ENCODE peak calls at places on chromosomes 2 and 18, in seven cellular contexts. One of them, this sample, is unnamed.

GRCh38 chr2:223954401-223954800 is 2.9 kb upstream of the MRPL44 start:
- DNase-seq in SK-N-SH: no peak
- DNase-seq in HCT116: no peak
- DNase-seq in H1: no peak
- DNase-seq in HepG2: peak
- DNase-seq in K562: no peak
- DNase-seq in GM12878: no peak
- DNase-seq in this sample: no peak

GRCh38 chr2:109487237-109487869 is 126.4 kb downstream of the SEPTIN10 start:
- DNase-seq in SK-N-SH: no peak
- DNase-seq in HCT116: no peak
- DNase-seq in H1: no peak
- DNase-seq in HepG2: no peak
- DNase-seq in K562: no peak
- DNase-seq in GM12878: no peak
- DNase-seq in this sample: no peak

GRCh38 chr18:77344777-77345507 is 95.3 kb downstream of the GALR1 start:
- DNase-seq in SK-N-SH: no peak
- DNase-seq in HCT116: no peak
- DNase-seq in H1: no peak
- DNase-seq in HepG2: no peak
- DNase-seq in K562: no peak
- DNase-seq in GM12878: no peak
- DNase-seq in this sample: no peak

GRCh38 chr2:209458018-209458979 is 34.5 kb downstream of the MAP2 start:
- DNase-seq in SK-N-SH: no peak
- DNase-seq in HCT116: no peak
- DNase-seq in H1: no peak
- DNase-seq in HepG2: no peak
- DNase-seq in K562: no peak
- DNase-seq in GM12878: no peak
- DNase-seq in this sample: no peak

GRCh38 chr2:211447545-211447944 is 891.1 kb downstream of the CPS1 start:
- DNase-seq in SK-N-SH: no peak
- DNase-seq in HCT116: no peak
- DNase-seq in H1: no peak
- DNase-seq in HepG2: no peak
- DNase-seq in K562: no peak
- DNase-seq in GM12878: no peak
- DNase-seq in this sample: no peak

GRCh38 chr2:74735544-74735943 is 81.5 kb downstream of the SEMA4F start:
- DNase-seq in SK-N-SH: peak
- DNase-seq in HCT116: no peak
- DNase-seq in H1: no peak
- DNase-seq in HepG2: no peak
- DNase-seq in K562: no peak
- DNase-seq in GM12878: no peak
- DNase-seq in this sample: no peak

GRCh38 chr18:23662309-23663263 is at the start of gene ANKRD29:
- DNase-seq in SK-N-SH: peak
- DNase-seq in HCT116: no peak
- DNase-seq in H1: peak
- DNase-seq in HepG2: no peak
- DNase-seq in K562: no peak
- DNase-seq in GM12878: no peak
- DNase-seq in this sample: peak

GRCh38 chr2:79009388-79009787 is 16.1 kb upstream of the REG3G start:
- DNase-seq in SK-N-SH: no peak
- DNase-seq in HCT116: no peak
- DNase-seq in H1: no peak
- DNase-seq in HepG2: no peak
- DNase-seq in K562: no peak
- DNase-seq in GM12878: no peak
- DNase-seq in this sample: no peak

GRCh38 chr2:190791347-190791982 is 89.2 kb upstream of the GLS start:
- DNase-seq in SK-N-SH: no peak
- DNase-seq in HCT116: no peak
- DNase-seq in H1: no peak
- DNase-seq in HepG2: no peak
- DNase-seq in K562: peak
- DNase-seq in GM12878: no peak
- DNase-seq in this sample: no peak

GRCh38 chr2:8004250-8004681 is 677.6 kb upstream of the ID2 start:
- DNase-seq in SK-N-SH: peak
- DNase-seq in HCT116: no peak
- DNase-seq in H1: no peak
- DNase-seq in HepG2: no peak
- DNase-seq in K562: peak
- DNase-seq in GM12878: no peak
- DNase-seq in this sample: no peak

GRCh38 chr18:59874166-59874565 is 25.6 kb upstream of the PMAIP1 start:
- DNase-seq in SK-N-SH: no peak
- DNase-seq in HCT116: peak
- DNase-seq in H1: no peak
- DNase-seq in HepG2: peak
- DNase-seq in K562: no peak
- DNase-seq in GM12878: no peak
- DNase-seq in this sample: no peak

GRCh38 chr2:60140180-60140579 is 413.3 kb downstream of the BCL11A start:
- DNase-seq in SK-N-SH: no peak
- DNase-seq in HCT116: no peak
- DNase-seq in H1: no peak
- DNase-seq in HepG2: no peak
- DNase-seq in K562: no peak
- DNase-seq in GM12878: no peak
- DNase-seq in this sample: no peak

GRCh38 chr18:63831080-63831788 is 56.0 kb downstream of the SERPINB7 start:
- DNase-seq in SK-N-SH: no peak
- DNase-seq in HCT116: no peak
- DNase-seq in H1: no peak
- DNase-seq in HepG2: no peak
- DNase-seq in K562: no peak
- DNase-seq in GM12878: no peak
- DNase-seq in this sample: no peak

GRCh38 chr2:66283776-66284175 is 151.1 kb upstream of the MEIS1 start:
- DNase-seq in SK-N-SH: no peak
- DNase-seq in HCT116: no peak
- DNase-seq in H1: no peak
- DNase-seq in HepG2: no peak
- DNase-seq in K562: no peak
- DNase-seq in GM12878: no peak
- DNase-seq in this sample: no peak

GRCh38 chr2:118244686-118245085 is 156.4 kb downstream of the INSIG2 start:
- DNase-seq in SK-N-SH: no peak
- DNase-seq in HCT116: no peak
- DNase-seq in H1: no peak
- DNase-seq in HepG2: no peak
- DNase-seq in K562: no peak
- DNase-seq in GM12878: no peak
- DNase-seq in this sample: no peak
- TF ChIP-seq JUND in SK-N-SH: no peak
- TF ChIP-seq JUND in HCT116: no peak
- TF ChIP-seq JUND in H1: no peak
- TF ChIP-seq JUND in HepG2: no peak
- TF ChIP-seq JUND in K562: no peak
- TF ChIP-seq JUND in GM12878: no peak
- TF ChIP-seq JUND in this sample: no peak

GRCh38 chr2:28956415-28956826 is 24.7 kb upstream of the TOGARAM2 start:
- DNase-seq in SK-N-SH: peak
- DNase-seq in HCT116: peak
- DNase-seq in H1: peak
- DNase-seq in HepG2: peak
- DNase-seq in K562: peak
- DNase-seq in GM12878: no peak
- DNase-seq in this sample: no peak

GRCh38 chr2:28955492-28955891 is 25.6 kb upstream of the TOGARAM2 start:
- DNase-seq in SK-N-SH: no peak
- DNase-seq in HCT116: no peak
- DNase-seq in H1: no peak
- DNase-seq in HepG2: no peak
- DNase-seq in K562: no peak
- DNase-seq in GM12878: no peak
- DNase-seq in this sample: no peak

GRCh38 chr2:28958689-28959088 is 22.4 kb upstream of the TOGARAM2 start:
- DNase-seq in SK-N-SH: peak
- DNase-seq in HCT116: peak
- DNase-seq in H1: peak
- DNase-seq in HepG2: peak
- DNase-seq in K562: peak
- DNase-seq in GM12878: peak
- DNase-seq in this sample: peak

GRCh38 chr2:28960401-28960800 is 20.7 kb upstream of the TOGARAM2 start:
- DNase-seq in SK-N-SH: no peak
- DNase-seq in HCT116: no peak
- DNase-seq in H1: no peak
- DNase-seq in HepG2: no peak
- DNase-seq in K562: no peak
- DNase-seq in GM12878: no peak
- DNase-seq in this sample: no peak

GRCh38 chr2:28956890-28957289 is 24.2 kb upstream of the TOGARAM2 start:
- DNase-seq in SK-N-SH: no peak
- DNase-seq in HCT116: peak
- DNase-seq in H1: peak
- DNase-seq in HepG2: no peak
- DNase-seq in K562: no peak
- DNase-seq in GM12878: no peak
- DNase-seq in this sample: no peak
- TF ChIP-seq JUND in SK-N-SH: no peak
- TF ChIP-seq JUND in HCT116: no peak
- TF ChIP-seq JUND in H1: no peak
- TF ChIP-seq JUND in HepG2: no peak
- TF ChIP-seq JUND in K562: no peak
- TF ChIP-seq JUND in GM12878: no peak
- TF ChIP-seq JUND in this sample: no peak

DNA sequence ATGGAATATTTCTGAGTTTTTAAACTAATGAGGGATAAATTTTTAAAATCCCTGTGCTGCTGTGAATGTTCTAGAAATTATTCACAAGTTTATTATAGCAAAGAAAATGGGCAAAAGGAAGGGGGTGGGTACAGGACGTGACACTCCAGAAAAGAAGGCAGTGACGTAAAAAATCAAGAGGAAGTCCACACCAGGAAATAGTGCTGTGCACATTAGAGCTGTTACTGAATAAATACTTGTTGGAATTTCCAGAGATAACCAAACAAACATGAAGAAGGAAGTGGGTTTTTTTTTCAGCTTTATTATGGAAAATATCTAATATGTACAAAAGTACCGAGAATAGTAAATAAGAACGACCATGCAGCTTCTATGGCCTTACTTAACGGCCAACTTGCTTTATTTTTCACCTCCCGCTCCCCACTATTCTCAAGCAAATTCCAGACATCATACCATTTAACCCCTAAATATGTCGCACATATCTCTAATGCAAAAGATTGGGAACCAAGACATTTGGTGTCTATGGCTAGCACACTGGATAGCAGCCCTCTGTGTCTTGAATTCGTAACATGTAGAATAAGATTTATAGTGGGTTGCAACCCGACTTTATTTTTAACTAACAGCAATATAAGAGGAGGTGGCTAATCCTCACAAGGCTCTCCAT is 639 bp upstream of the NDUFV2 start:
- DNase-seq in SK-N-SH: peak
- DNase-seq in HCT116: peak
- DNase-seq in H1: no peak
- DNase-seq in HepG2: peak
- DNase-seq in K562: peak
- DNase-seq in GM12878: no peak
- DNase-seq in this sample: no peak
- TF ChIP-seq JUND in SK-N-SH: no peak
- TF ChIP-seq JUND in HCT116: peak
- TF ChIP-seq JUND in H1: no peak
- TF ChIP-seq JUND in HepG2: no peak
- TF ChIP-seq JUND in K562: no peak
- TF ChIP-seq JUND in GM12878: no peak
- TF ChIP-seq JUND in this sample: no peak

DNA sequence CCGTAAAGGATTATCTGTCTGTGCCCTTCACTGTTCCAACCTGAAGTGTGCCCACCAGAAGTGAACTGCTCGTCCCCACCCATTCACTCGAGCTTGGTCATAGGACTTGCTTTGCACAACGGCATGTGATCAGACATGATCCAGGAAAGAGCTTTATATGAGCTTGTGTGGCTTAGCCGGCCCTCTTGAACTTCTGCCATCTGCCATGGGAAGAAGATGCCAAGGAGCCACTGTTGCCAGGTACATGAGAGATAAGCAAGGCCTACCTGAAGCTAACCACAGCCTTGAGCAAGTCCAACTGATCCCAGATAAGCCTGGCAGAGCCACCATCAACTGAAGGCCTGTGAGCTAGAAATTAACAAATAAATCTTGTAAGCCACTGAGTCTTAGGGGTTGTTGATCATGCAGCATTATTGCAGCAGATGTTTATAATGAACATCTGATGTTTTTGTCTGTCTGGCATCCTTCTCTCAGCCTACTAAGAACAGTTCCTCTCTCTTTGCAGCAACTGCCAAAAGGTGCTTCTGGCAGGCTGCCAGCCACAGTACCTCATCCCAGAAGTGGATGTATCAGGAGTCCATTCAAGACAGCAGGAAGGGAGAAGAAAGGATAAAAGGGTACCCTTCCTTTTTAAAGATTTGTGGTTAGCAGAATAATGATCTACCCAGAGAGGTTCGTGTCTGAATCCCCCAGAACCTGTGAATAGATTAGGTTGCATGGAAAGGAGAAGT is 16.8 kb downstream of the DBI start:
- DNase-seq in SK-N-SH: no peak
- DNase-seq in HCT116: no peak
- DNase-seq in H1: no peak
- DNase-seq in HepG2: no peak
- DNase-seq in K562: no peak
- DNase-seq in GM12878: no peak
- DNase-seq in this sample: no peak
- TF ChIP-seq JUND in SK-N-SH: no peak
- TF ChIP-seq JUND in HCT116: no peak
- TF ChIP-seq JUND in H1: no peak
- TF ChIP-seq JUND in HepG2: no peak
- TF ChIP-seq JUND in K562: no peak
- TF ChIP-seq JUND in GM12878: no peak
- TF ChIP-seq JUND in this sample: no peak

GRCh38 chr2:135819211-135819610 is 17.8 kb downstream of the LCT start:
- DNase-seq in SK-N-SH: no peak
- DNase-seq in HCT116: peak
- DNase-seq in H1: peak
- DNase-seq in HepG2: peak
- DNase-seq in K562: peak
- DNase-seq in GM12878: no peak
- DNase-seq in this sample: peak

GRCh38 chr2:135817946-135818345 is 19.0 kb downstream of the LCT start:
- DNase-seq in SK-N-SH: no peak
- DNase-seq in HCT116: no peak
- DNase-seq in H1: no peak
- DNase-seq in HepG2: no peak
- DNase-seq in K562: no peak
- DNase-seq in GM12878: no peak
- DNase-seq in this sample: no peak

GRCh38 chr2:135817466-135817865 is 19.5 kb downstream of the LCT start:
- DNase-seq in SK-N-SH: no peak
- DNase-seq in HCT116: no peak
- DNase-seq in H1: no peak
- DNase-seq in HepG2: no peak
- DNase-seq in K562: no peak
- DNase-seq in GM12878: no peak
- DNase-seq in this sample: no peak

GRCh38 chr2:135821190-135821589 is 15.8 kb downstream of the LCT start:
- DNase-seq in SK-N-SH: no peak
- DNase-seq in HCT116: no peak
- DNase-seq in H1: no peak
- DNase-seq in HepG2: no peak
- DNase-seq in K562: no peak
- DNase-seq in GM12878: no peak
- DNase-seq in this sample: no peak

GRCh38 chr2:135820003-135820618 is 16.9 kb downstream of the LCT start:
- DNase-seq in SK-N-SH: no peak
- DNase-seq in HCT116: no peak
- DNase-seq in H1: no peak
- DNase-seq in HepG2: no peak
- DNase-seq in K562: no peak
- DNase-seq in GM12878: peak
- DNase-seq in this sample: no peak
- TF ChIP-seq JUND in SK-N-SH: no peak
- TF ChIP-seq JUND in HCT116: no peak
- TF ChIP-seq JUND in H1: no peak
- TF ChIP-seq JUND in HepG2: no peak
- TF ChIP-seq JUND in K562: no peak
- TF ChIP-seq JUND in GM12878: peak
- TF ChIP-seq JUND in this sample: no peak